ENCODE peak calls at places on chromosomes 4 and X, in nine cellular contexts. U is GM12878, F is cardiac fibroblast, G is psoas muscle, H is fibroblast of mammary gland, I is MG63, J is right lobe of liver, R is ascending aorta, E is sigmoid colon. D is an unnamed sample.
A peak's percentile ranks its signal among the peaks of the same experiment; 100 is the strongest.

GRCh38 chrX:7170903-7171302 is 22.9 kb upstream of the PUDP start:
- DNase-seq in U (no peak), F (peak; percentile 28), G (no peak), H (peak; percentile 37), I (peak; percentile 10), J (no peak), R (no peak), E (no peak), D (no peak)

GRCh38 chr4:7392438-7393374 is 42.0 kb downstream of the PSAPL1 start:
- DNase-seq in U (no peak), F (peak; percentile 8), G (no peak), H (peak; percentile 31), I (no peak), J (no peak), R (peak; percentile 53), E (no peak), D (peak; percentile 46)

GRCh38 chr4:159191989-159192388 is 89.1 kb downstream of the RAPGEF2 start:
- DNase-seq in U (no peak), F (peak; percentile 88), G (no peak), H (peak; percentile 83), I (peak; percentile 16), J (no peak), R (no peak), E (no peak), D (no peak)

GRCh38 chr4:6450709-6451108 is 21.7 kb downstream of the PPP2R2C start:
- DNase-seq in U (no peak), F (no peak), G (no peak), H (no peak), I (no peak), J (no peak), R (no peak), E (no peak), D (no peak)

GRCh38 chrX:134849390-134849789 is 141.4 kb upstream of the SMIM10 start:
- DNase-seq in U (no peak), F (peak; percentile 51), G (no peak), H (peak; percentile 51), I (no peak), J (no peak), R (no peak), E (no peak), D (no peak)

GRCh38 chr4:168562021-168562691 is 65.3 kb downstream of the PALLD start:
- DNase-seq in U (no peak), F (peak; percentile 52), G (no peak), H (peak; percentile 52), I (no peak), J (no peak), R (no peak), E (no peak), D (no peak)

GRCh38 chr4:61555789-61556188 is 355.7 kb downstream of the ADGRL3 start:
- DNase-seq in U (no peak), F (peak; percentile 45), G (no peak), H (no peak), I (no peak), J (no peak), R (no peak), E (no peak), D (no peak)

GRCh38 chr4:102684605-102685052 is 76.1 kb downstream of the MANBA start:
- DNase-seq in U (peak; percentile 37), F (peak; percentile 79), G (no peak), H (peak; percentile 79), I (peak; percentile 61), J (no peak), R (no peak), E (no peak), D (no peak)

GRCh38 chr4:85543832-85544231 is 68.9 kb downstream of the ARHGAP24 start:
- DNase-seq in U (no peak), F (peak; percentile 67), G (no peak), H (peak; percentile 50), I (no peak), J (no peak), R (no peak), E (no peak), D (no peak)

GRCh38 chr4:26812049-26812729 is 48.5 kb upstream of the STIM2 start:
- DNase-seq in U (no peak), F (peak; percentile 36), G (no peak), H (no peak), I (no peak), J (no peak), R (no peak), E (no peak), D (no peak)

GRCh38 chr4:182724414-182724813 is 192.8 kb downstream of the DCTD start:
- DNase-seq in U (no peak), F (no peak), G (no peak), H (no peak), I (no peak), J (no peak), R (no peak), E (no peak), D (no peak)

GRCh38 chrX:18886005-18886343 is 97.9 kb downstream of the PHKA2 start:
- DNase-seq in U (no peak), F (no peak), G (no peak), H (no peak), I (no peak), J (no peak), R (no peak), E (no peak), D (no peak)

GRCh38 chrX:18883961-18884765 is 99.8 kb downstream of the PHKA2 start:
- DNase-seq in U (no peak), F (no peak), G (no peak), H (no peak), I (no peak), J (no peak), R (no peak), E (no peak), D (no peak)

GRCh38 chrX:18884916-18885315 is 99.0 kb downstream of the PHKA2 start:
- DNase-seq in U (no peak), F (no peak), G (no peak), H (no peak), I (no peak), J (no peak), R (no peak), E (no peak), D (no peak)

GRCh38 chrX:18886344-18887161 is 97.4 kb downstream of the PHKA2 start:
- DNase-seq in U (peak; percentile 66), F (peak; percentile 60), G (peak; percentile 90), H (peak; percentile 58), I (peak; percentile 39), J (peak; percentile 76), R (peak; percentile 91), E (peak; percentile 88), D (peak; percentile 89)

DNA sequence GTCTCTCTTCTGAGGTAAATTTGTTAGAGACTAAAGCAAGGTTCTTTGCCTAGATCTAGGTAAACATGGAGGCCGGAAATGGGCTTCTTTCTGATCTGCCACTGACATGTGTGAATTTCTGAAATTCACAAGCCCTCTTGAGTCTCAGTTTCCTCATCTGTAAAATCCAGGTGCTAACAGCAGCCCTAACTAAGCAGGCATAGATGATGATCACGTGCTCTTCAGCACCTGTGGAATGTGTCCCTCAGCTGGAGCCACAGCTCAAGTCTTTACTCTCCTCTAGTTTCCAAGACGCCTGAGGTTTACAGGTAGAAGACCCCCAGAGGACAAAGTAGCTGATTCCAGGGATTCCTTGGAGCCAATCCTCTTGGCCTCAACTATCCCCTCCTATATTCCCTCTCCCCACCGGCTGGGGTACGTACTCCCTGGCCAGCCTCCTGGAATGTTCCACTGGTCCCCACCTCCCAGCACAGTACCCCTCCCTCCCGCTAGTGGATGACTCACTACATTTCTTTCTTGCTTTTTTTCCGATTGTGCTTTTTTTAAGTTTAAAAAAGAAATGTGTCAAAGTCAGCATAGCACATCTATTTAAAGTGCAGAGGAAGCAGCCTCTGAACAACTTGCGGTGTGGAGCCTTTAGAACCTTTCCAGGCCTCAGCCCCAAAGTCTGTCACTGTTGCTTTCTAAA is 98.5 kb downstream of the PHKA2 start:
- DNase-seq in U (peak; percentile 8), F (peak; percentile 18), G (no peak), H (peak; percentile 5), I (no peak), J (no peak), R (peak; percentile 79), E (peak; percentile 54), D (no peak)
- H3K4me3 ChIP-seq in U (peak overlapping the region; percentile 47), F (peak overlapping the region; percentile 11), G (peak overlapping the region; percentile 51), H (no peak overlapping the region), I (no peak overlapping the region), J (peak overlapping the region; percentile 51), R (peak overlapping the region; percentile 34), E (no peak overlapping the region), D (peak overlapping the region; percentile 58)

DNA sequence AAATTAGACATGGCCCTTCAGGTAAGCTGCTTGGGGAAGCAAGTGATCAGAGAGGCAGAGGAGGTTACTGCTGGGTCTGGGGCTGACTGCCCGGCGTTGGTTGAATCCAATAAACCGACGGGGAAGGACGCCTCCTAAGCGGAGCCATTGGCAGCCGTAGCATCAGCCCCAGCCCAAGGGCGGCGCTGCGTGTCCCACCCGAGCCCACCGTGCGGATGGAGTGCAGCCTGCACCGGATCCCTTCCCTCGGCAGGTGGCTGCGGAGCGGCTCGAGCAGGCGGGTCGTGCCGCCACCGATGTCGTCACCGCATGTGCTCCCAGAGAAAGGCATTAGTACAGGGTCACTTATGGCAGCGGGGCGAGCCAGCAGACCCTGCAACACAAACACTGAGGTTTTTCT is 82.1 kb downstream of the ALPK1 start:
- DNase-seq in U (no peak), F (no peak), G (no peak), H (no peak), I (no peak), J (peak; percentile 45), R (no peak), E (no peak), D (no peak)
- H3K4me3 ChIP-seq in U (no peak overlapping the region), F (no peak overlapping the region), G (peak overlapping the region; percentile 47), H (no peak overlapping the region), I (no peak overlapping the region), J (no peak overlapping the region), R (no peak overlapping the region), E (no peak overlapping the region), D (peak overlapping the region; percentile 35)

GRCh38 chr4:142703694-142704309 is 142.3 kb downstream of the INPP4B start:
- DNase-seq in U (no peak), F (no peak), G (no peak), H (no peak), I (no peak), J (no peak), R (no peak), E (no peak), D (no peak)

GRCh38 chr4:142705820-142706219 is 140.3 kb downstream of the INPP4B start:
- DNase-seq in U (no peak), F (no peak), G (no peak), H (no peak), I (no peak), J (no peak), R (no peak), E (no peak), D (no peak)

GRCh38 chr4:142706381-142706780 is 139.7 kb downstream of the INPP4B start:
- DNase-seq in U (no peak), F (no peak), G (no peak), H (no peak), I (no peak), J (no peak), R (no peak), E (no peak), D (no peak)

GRCh38 chr4:142708231-142708630 is 137.9 kb downstream of the INPP4B start:
- DNase-seq in U (no peak), F (no peak), G (no peak), H (no peak), I (no peak), J (no peak), R (no peak), E (no peak), D (no peak)

GRCh38 chr4:142707397-142707796 is 138.7 kb downstream of the INPP4B start:
- DNase-seq in U (no peak), F (no peak), G (no peak), H (no peak), I (no peak), J (no peak), R (no peak), E (no peak), D (no peak)
- H3K4me3 ChIP-seq in U (no peak overlapping the region), F (no peak overlapping the region), G (no peak overlapping the region), H (no peak overlapping the region), I (no peak overlapping the region), J (no peak overlapping the region), R (no peak overlapping the region), E (no peak overlapping the region), D (no peak overlapping the region)

GRCh38 chr4:150582881-150583286 is 933 bp downstream of the MAB21L2 start:
- DNase-seq in U (no peak), F (peak; percentile 17), G (peak; percentile 51), H (no peak), I (peak; percentile 39), J (peak; percentile 59), R (no peak), E (peak; percentile 78), D (no peak)
- H3K4me3 ChIP-seq in U (no peak overlapping the region), F (peak overlapping the region; percentile 55), G (peak overlapping the region; percentile 46), H (no peak overlapping the region), I (peak overlapping the region; percentile 55), J (peak overlapping the region; percentile 60), R (peak overlapping the region; percentile 18), E (peak overlapping the region; percentile 96), D (peak overlapping the region; percentile 66)